ENCODE peak calls at places on chromosomes 5 and 9, in six cellular contexts. J is body of pancreas; X is neural progenitor cell; P is CD8-positive, alpha-beta T cell; I is fibroblast of lung; T is A549. V is an unnamed sample.
A peak's percentile ranks its signal among the peaks of the same experiment; 100 is the strongest.

GRCh38 chr5:106094128-106094726 is 1576.5 kb downstream of the EFNA5 start:
- DNase-seq in J (no peak), X (no peak), T (peak; percentile 27), I (peak; percentile 67), P (no peak), V (no peak)

GRCh38 chr9:126528111-126528510 is 85.6 kb upstream of the LMX1B start:
- DNase-seq in X (no peak), I (no peak), P (no peak), T (no peak), J (no peak), V (no peak)

GRCh38 chr5:61623401-61624069 is 291.5 kb downstream of the ZSWIM6 start:
- DNase-seq in P (no peak), T (peak; percentile 60), J (no peak), I (no peak), X (peak; percentile 63), V (no peak)

GRCh38 chr5:32805966-32806626 is 95.0 kb downstream of the NPR3 start:
- DNase-seq in I (peak; percentile 93), X (no peak), J (no peak), T (peak; percentile 75), P (no peak), V (no peak)

GRCh38 chr5:39283231-39283818 is 64.0 kb upstream of the FYB1 start:
- DNase-seq in J (peak; percentile 19), T (peak; percentile 83), X (peak; percentile 71), I (peak; percentile 78), P (peak; percentile 50), V (peak; percentile 21)

GRCh38 chr9:134210511-134210907 is 46.1 kb upstream of the RNU6ATAC start:
- DNase-seq in I (no peak), T (no peak), J (no peak), P (no peak), X (no peak), V (no peak)

GRCh38 chr5:73825736-73826135 is 199.7 kb downstream of the ARHGEF28 start:
- DNase-seq in T (no peak), I (no peak), J (no peak), X (no peak), P (no peak), V (no peak)

GRCh38 chr9:135328485-135329417 is 150.8 kb upstream of the PPP1R26 start:
- DNase-seq in T (no peak), I (no peak), X (no peak), P (no peak), J (peak; percentile 8), V (no peak)

GRCh38 chr9:29322240-29322639 is 1749.0 kb upstream of the C9orf72 start:
- DNase-seq in X (no peak), P (no peak), J (no peak), T (no peak), I (no peak), V (no peak)

GRCh38 chr5:55509768-55510522 is 24.8 kb downstream of the PLPP1 start:
- DNase-seq in I (peak; percentile 54), T (no peak), P (no peak), J (no peak), X (no peak), V (no peak)

GRCh38 chr5:58466939-58467338 is 7.1 kb upstream of the PLK2 start:
- DNase-seq in P (no peak), T (peak; percentile 70), I (peak; percentile 38), X (peak; percentile 8), J (no peak), V (no peak)

GRCh38 chr5:10932426-10932825 is 171.4 kb upstream of the DAP start:
- DNase-seq in X (no peak), I (no peak), J (no peak), T (no peak), P (no peak), V (no peak)

DNA sequence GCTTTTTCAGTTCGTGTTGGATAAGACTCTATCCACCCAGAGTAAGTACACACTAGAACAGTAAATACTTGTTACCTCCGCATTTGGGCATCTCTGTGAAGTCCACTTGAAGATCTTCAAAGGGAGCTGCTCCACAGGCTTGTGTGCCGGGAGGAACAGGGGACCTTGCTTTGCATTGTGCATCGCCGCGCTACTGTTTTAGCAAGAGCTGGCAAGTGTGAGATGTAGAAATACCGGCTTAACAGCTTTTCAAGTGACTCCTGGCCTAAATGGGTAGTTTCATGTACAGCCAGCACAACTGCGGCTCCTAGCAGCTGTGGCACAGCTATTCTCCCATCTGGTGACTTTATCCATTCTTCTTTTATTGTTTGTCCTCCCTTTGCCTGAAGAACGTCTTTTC is 8.4 kb upstream of the ZNF354C start:
- DNase-seq in J (no peak), X (no peak), T (no peak), P (no peak), I (no peak), V (no peak)
- H3K9me3 ChIP-seq in J (no peaks in the 10 kb centered on the region), X (no peaks in the 10 kb centered on the region), T (peaks cover 34% of the 10 kb centered on the region), P (no peaks in the 10 kb centered on the region), I (no peaks in the 10 kb centered on the region), V (no peaks in the 10 kb centered on the region)

GRCh38 chr9:82325907-82326306 is 337.3 kb downstream of the SPATA31D1 start:
- DNase-seq in J (no peak), X (no peak), T (no peak), P (no peak), I (no peak), V (no peak)
- H3K9me3 ChIP-seq in J (no peaks in the 10 kb centered on the region), X (no peaks in the 10 kb centered on the region), T (peaks cover 6% of the 10 kb centered on the region), P (no peaks in the 10 kb centered on the region), I (no peaks in the 10 kb centered on the region), V (no peaks in the 10 kb centered on the region)

GRCh38 chr5:149996186-149996890 is 4.1 kb downstream of the TIGD6 start:
- DNase-seq in I (no peak), P (no peak), T (no peak), J (no peak), X (no peak), V (no peak)

GRCh38 chr5:149995385-149996085 is 4.9 kb downstream of the TIGD6 start:
- DNase-seq in X (no peak), T (no peak), I (no peak), J (no peak), P (no peak), V (no peak)

GRCh38 chr5:149990518-149991376 is 9.7 kb downstream of the TIGD6 start:
- DNase-seq in P (peak; percentile 56), I (peak; percentile 77), T (peak; percentile 81), J (peak; percentile 84), X (peak; percentile 86), V (peak; percentile 33)

GRCh38 chr5:149998281-149998680 is 2.2 kb downstream of the TIGD6 start:
- DNase-seq in T (no peak), J (no peak), P (no peak), I (no peak), X (no peak), V (no peak)

GRCh38 chr5:149993471-149993870 is 7.0 kb downstream of the TIGD6 start:
- DNase-seq in J (no peak), T (no peak), X (no peak), I (no peak), P (no peak), V (no peak)
- H3K9me3 ChIP-seq in J (no peaks in the 10 kb centered on the region), T (no peaks in the 10 kb centered on the region), X (no peaks in the 10 kb centered on the region), I (no peaks in the 10 kb centered on the region), P (no peaks in the 10 kb centered on the region), V (no peaks in the 10 kb centered on the region)

DNA sequence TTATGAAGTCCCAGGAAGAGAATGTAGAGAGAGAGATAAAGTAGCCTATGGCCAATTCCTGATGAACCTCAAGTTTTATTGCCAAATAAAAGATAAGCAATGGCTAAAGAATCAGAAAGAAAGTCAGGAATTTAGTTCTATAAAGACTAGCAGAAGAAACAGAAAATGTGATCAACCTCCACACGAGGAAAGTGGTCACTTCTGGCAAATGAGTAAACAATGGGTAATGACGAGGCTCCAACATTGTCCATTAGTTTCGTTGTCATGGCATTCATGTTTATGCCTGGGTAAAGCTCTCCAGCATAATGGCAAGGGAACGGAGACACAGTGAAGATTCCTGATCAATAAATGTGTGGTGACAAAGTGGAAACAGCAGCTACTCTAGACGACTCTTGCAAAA is 341.8 kb upstream of the CTNND2 start:
- DNase-seq in J (no peak), T (no peak), I (no peak), P (no peak), X (no peak), V (no peak)
- H3K9me3 ChIP-seq in J (no peaks in the 10 kb centered on the region), T (no peaks in the 10 kb centered on the region), I (no peaks in the 10 kb centered on the region), P (no peaks in the 10 kb centered on the region), X (no peaks in the 10 kb centered on the region), V (no peaks in the 10 kb centered on the region)

GRCh38 chr9:91012933-91013841 is 211.6 kb downstream of the SYK start:
- DNase-seq in P (no peak), I (no peak), X (no peak), T (no peak), J (no peak), V (no peak)

DNA sequence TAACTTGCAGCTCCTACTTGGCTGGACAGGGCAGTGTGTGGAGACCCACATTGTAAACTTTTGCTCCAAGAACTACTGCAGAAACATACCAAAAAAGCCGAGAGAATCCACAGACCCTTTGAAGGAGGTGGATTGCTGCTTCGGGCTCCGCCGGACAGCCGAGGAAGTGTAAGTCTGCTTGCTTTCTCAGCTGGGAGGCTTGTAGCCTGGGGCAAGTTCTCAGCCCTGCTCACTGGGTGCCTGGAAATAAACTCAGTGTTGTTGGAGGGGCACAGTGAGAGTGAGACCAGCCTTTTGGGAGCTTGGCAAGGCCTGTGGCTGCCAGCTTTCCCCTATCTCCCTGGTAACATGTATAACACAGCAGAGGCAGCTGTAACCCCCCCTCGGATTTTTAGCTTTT is 215.6 kb downstream of the SYK start:
- DNase-seq in T (no peak), I (no peak), J (no peak), X (no peak), P (no peak), V (no peak)
- H3K9me3 ChIP-seq in T (peaks cover 15% of the 10 kb centered on the region), I (no peaks in the 10 kb centered on the region), J (no peaks in the 10 kb centered on the region), X (no peaks in the 10 kb centered on the region), P (no peaks in the 10 kb centered on the region), V (no peaks in the 10 kb centered on the region)

GRCh38 chr5:124740991-124741583 is 5.4 kb downstream of the ZNF608 start:
- DNase-seq in J (no peak), P (no peak), I (peak; percentile 82), T (no peak), X (no peak), V (no peak)

GRCh38 chr5:124737651-124738050 is 8.8 kb downstream of the ZNF608 start:
- DNase-seq in P (no peak), X (no peak), T (no peak), J (no peak), I (no peak), V (no peak)

GRCh38 chr5:124741711-124742496 is 4.5 kb downstream of the ZNF608 start:
- DNase-seq in J (peak; percentile 52), P (no peak), I (peak; percentile 92), X (peak; percentile 91), T (no peak), V (no peak)

GRCh38 chr5:124738751-124739559 is 7.5 kb downstream of the ZNF608 start:
- DNase-seq in I (no peak), P (no peak), J (no peak), T (no peak), X (peak; percentile 92), V (no peak)

DNA sequence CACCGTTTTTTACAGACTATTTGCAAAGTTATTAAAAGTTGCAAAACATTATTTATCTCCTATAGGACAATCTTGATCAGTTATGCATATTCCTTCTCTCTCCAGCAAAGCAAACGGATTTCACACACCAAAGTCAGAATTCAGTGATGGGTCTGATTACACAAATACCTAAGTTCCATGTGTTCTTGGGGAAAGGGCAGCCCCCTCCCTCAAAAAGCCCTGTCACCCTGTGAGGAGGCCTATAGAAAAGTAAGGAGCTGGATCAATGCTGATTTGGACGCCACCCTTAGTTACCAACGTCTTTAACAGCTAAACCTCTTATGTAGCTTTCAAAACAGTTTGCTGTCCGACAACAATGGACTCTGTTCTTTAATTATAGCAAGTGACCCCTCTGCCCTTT is 6.4 kb downstream of the ZNF608 start:
- DNase-seq in T (no peak), J (no peak), P (no peak), I (no peak), X (peak; percentile 82), V (no peak)
- H3K9me3 ChIP-seq in T (no peaks in the 10 kb centered on the region), J (no peaks in the 10 kb centered on the region), P (no peaks in the 10 kb centered on the region), I (no peaks in the 10 kb centered on the region), X (no peaks in the 10 kb centered on the region), V (no peaks in the 10 kb centered on the region)

GRCh38 chr9:88418025-88418424 is 29.8 kb downstream of the SPIN1 start:
- DNase-seq in P (no peak), I (no peak), J (no peak), X (no peak), T (no peak), V (no peak)
- H3K9me3 ChIP-seq in P (peaks cover 27% of the 10 kb centered on the region), I (no peaks in the 10 kb centered on the region), J (no peaks in the 10 kb centered on the region), X (no peaks in the 10 kb centered on the region), T (peaks cover 42% of the 10 kb centered on the region), V (peaks cover 13% of the 10 kb centered on the region)